ENCODE peak calls at places on chromosomes 11 and 22, in four cellular contexts. F is cardiac muscle cell, L is dorsolateral prefrontal cortex, G is heart right ventricle. D is an unnamed sample.

GRCh38 chr11:2426221-2426620 is 18.1 kb downstream of the TRPM5 start:
- DNase-seq in L (no peak), F (no peak), G (peak; percentile 11), D (no peak)

GRCh38 chr11:131745405-131745804 is 375.0 kb downstream of the NTM start:
- DNase-seq in L (no peak), G (no peak), F (peak; percentile 56), D (no peak)

GRCh38 chr11:111530091-111530490 is 10.4 kb upstream of the LAYN start:
- DNase-seq in L (no peak), G (no peak), F (peak; percentile 52), D (no peak)

GRCh38 chr11:114736806-114737205 is 58.5 kb downstream of the NXPE2 start:
- DNase-seq in F (no peak), L (no peak), G (no peak), D (no peak)

GRCh38 chr11:129252621-129253020 is 60.5 kb upstream of the ARHGAP32 start:
- DNase-seq in F (no peak), G (no peak), L (no peak), D (no peak)

GRCh38 chr11:72426758-72427157 is 7.6 kb downstream of the CLPB start:
- DNase-seq in G (no peak), L (no peak), F (no peak), D (no peak)

GRCh38 chr11:24574461-24574860 is 77.6 kb downstream of the LUZP2 start:
- DNase-seq in G (no peak), F (peak; percentile 29), L (no peak), D (no peak)

GRCh38 chr22:23696326-23696851 is 5.6 kb downstream of the RGL4 start:
- DNase-seq in G (no peak), F (peak; percentile 56), L (no peak), D (no peak)

GRCh38 chr11:1655168-1656060 is 25.8 kb downstream of the KRTAP5-5 start:
- DNase-seq in F (no peak), G (no peak), L (no peak), D (no peak)

GRCh38 chr11:134509381-134510068 is 97.5 kb upstream of the B3GAT1 start:
- DNase-seq in L (no peak), F (no peak), G (no peak), D (no peak)

GRCh38 chr11:105000797-105001196 is 22.2 kb downstream of the CASP5 start:
- DNase-seq in G (peak; percentile 14), L (peak; percentile 41), F (no peak), D (no peak)

GRCh38 chr11:99316761-99317475 is 296.2 kb downstream of the CNTN5 start:
- DNase-seq in F (peak; percentile 14), L (no peak), G (peak; percentile 37), D (no peak)

GRCh38 chr22:24592846-24593809 is at the start of gene LRRC75B:
- DNase-seq in F (peak; percentile 95), G (peak; percentile 92), L (peak; percentile 81), D (no peak)

GRCh38 chr22:41217553-41218157 is 12.5 kb downstream of the L3MBTL2 start:
- DNase-seq in G (peak; percentile 69), L (peak; percentile 71), F (peak; percentile 94), D (no peak)

GRCh38 chr11:114165326-114166230 is 106.1 kb downstream of the ZBTB16 start:
- DNase-seq in G (no peak), L (no peak), F (no peak), D (no peak)

GRCh38 chr11:46719543-46720218 is 668 bp downstream of the F2 start:
- DNase-seq in G (no peak), F (no peak), L (no peak), D (no peak)

GRCh38 chr11:8930456-8931175 is 2.1 kb downstream of the C11orf16 start:
- DNase-seq in L (no peak), G (no peak), F (no peak), D (no peak)

GRCh38 chr11:15913261-15913660 is 443.1 kb downstream of the SOX6 start:
- DNase-seq in G (no peak), L (no peak), F (peak; percentile 10), D (no peak)

GRCh38 chr11:3123761-3124733 is 41.1 kb downstream of the OSBPL5 start:
- DNase-seq in F (peak; percentile 96), L (peak; percentile 40), G (peak; percentile 74), D (peak; percentile 95)

GRCh38 chr11:128525411-128526243 is 61.7 kb downstream of the ETS1 start:
- DNase-seq in F (no peak), L (no peak), G (no peak), D (no peak)

DNA sequence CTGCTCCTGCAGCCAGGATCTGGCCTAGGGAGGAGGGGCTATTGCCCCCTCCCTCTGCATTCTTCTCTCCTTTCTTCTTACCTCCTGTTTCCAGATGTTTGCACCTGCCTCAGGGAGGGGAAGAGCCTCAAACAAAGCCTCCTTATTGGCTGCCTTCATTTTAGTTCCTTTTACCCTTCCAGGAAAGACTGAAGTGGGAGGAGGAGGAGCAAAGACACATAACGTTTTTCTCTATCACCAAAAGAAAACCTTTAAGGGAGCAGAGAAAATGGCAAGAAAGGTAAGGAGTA is 13.3 kb upstream of the CHRM1 start:
- DNase-seq in F (no peak), L (no peak), G (no peak), D (no peak)
- TF ChIP-seq CTCF in F (no peak), L (no peak), G (no peak), D (no peak)

GRCh38 chr22:35777335-35777975 is 59.8 kb downstream of the APOL5 start:
- DNase-seq in G (no peak), F (peak; percentile 78), L (no peak), D (no peak)
- H3K4me3 ChIP-seq in G (no peak overlapping the region), F (no peak overlapping the region), L (no peak overlapping the region), D (no peak overlapping the region)

GRCh38 chr11:66842896-66843775 is at the start of gene RCE1:
- DNase-seq in G (peak; percentile 92), L (peak; percentile 95), F (peak; percentile 93), D (peak; percentile 86)

GRCh38 chr11:66842501-66842895 is 743 bp upstream of the RCE1 start:
- DNase-seq in F (no peak), G (no peak), L (no peak), D (no peak)

GRCh38 chr11:66840317-66841091 is 2.7 kb upstream of the RCE1 start:
- DNase-seq in G (no peak), F (no peak), L (no peak), D (no peak)

GRCh38 chr11:66843776-66844495 is 695 bp downstream of the RCE1 start:
- DNase-seq in L (peak; percentile 21), F (no peak), G (no peak), D (no peak)

GRCh38 chr11:66841861-66842260 is 1.4 kb upstream of the RCE1 start:
- DNase-seq in L (no peak), G (no peak), F (no peak), D (no peak)
- H3K27ac ChIP-seq in L (peak overlapping the region; percentile 88), G (no peak overlapping the region), F (peak overlapping the region; percentile 95), D (peak overlapping the region; percentile 66)

GRCh38 chr11:77068461-77069335 is 1.9 kb downstream of the CAPN5 start:
- DNase-seq in F (no peak), G (no peak), L (no peak), D (peak; percentile 32)

GRCh38 chr11:77065878-77066228 is 918 bp upstream of the CAPN5 start:
- DNase-seq in G (no peak), L (no peak), F (peak; percentile 86), D (no peak)

GRCh38 chr11:77064648-77065217 is 2.0 kb upstream of the CAPN5 start:
- DNase-seq in F (no peak), G (no peak), L (no peak), D (no peak)

GRCh38 chr11:77067776-77068460 is 1.1 kb downstream of the CAPN5 start:
- DNase-seq in F (no peak), L (no peak), G (no peak), D (no peak)

DNA sequence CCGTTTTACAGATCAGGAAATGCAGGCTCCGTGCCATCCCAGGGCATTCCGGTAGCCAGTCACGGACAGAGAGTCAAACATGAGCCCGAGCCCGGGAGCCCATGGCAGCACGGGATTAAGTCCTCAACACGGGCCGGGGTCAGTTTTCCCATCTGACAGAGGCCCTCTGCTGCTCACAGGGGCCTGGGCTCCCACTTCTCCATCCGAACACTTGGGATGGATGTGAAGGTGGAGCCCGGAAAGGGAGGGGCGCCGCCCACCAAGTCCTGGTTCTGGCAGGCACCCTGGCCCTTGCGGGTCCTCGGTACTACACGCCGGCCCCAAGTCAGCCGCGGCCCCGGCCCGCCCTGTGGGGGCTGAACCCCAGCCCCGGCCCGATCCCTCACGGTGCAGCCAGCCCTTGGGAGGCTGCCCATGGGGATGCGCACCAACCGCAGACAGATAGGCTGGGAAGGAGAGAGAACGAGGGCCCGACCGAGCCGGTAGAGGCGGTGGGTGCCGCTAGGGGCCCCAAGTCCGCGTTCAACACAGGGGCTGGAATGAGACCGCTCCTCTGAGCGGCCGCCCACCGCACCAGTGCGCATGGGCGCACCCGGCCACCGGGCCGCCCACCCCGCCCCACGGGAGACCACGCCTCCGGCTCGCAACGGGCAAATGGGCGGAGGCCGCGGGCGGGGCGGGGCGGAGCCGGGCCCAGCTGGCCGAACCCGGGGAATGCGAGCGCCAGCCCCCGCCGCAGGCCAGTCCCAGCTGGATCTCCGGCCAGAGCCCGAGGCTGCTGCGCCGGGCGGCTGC is at the start of gene CAPN5:
- DNase-seq in G (peak; percentile 95), F (peak; percentile 98), L (peak; percentile 98), D (peak; percentile 85)
- TF ChIP-seq CTCF in G (no peak), F (peak; percentile 36), L (peak; percentile 18), D (peak; percentile 28)

GRCh38 chr11:10294289-10294953 is 402 bp upstream of the SBF2 start:
- DNase-seq in L (peak; percentile 67), G (peak; percentile 59), F (peak; percentile 83), D (peak; percentile 58)

GRCh38 chr11:10298342-10298741 is 4.3 kb upstream of the SBF2 start:
- DNase-seq in G (no peak), L (no peak), F (peak; percentile 80), D (no peak)

GRCh38 chr11:10293423-10294288 is at the start of gene SBF2:
- DNase-seq in F (peak; percentile 93), L (peak; percentile 89), G (peak; percentile 90), D (peak; percentile 78)

GRCh38 chr11:10289765-10290420 is 4.1 kb downstream of the SBF2 start:
- DNase-seq in L (no peak), G (no peak), F (no peak), D (no peak)

GRCh38 chr11:10295056-10295901 is 1.3 kb upstream of the SBF2 start:
- DNase-seq in L (no peak), F (no peak), G (no peak), D (no peak)
- H3K4me3 ChIP-seq in L (peak overlapping the region; percentile 98), F (peak overlapping the region; percentile 77), G (peak overlapping the region; percentile 95), D (peak overlapping the region; percentile 67)

GRCh38 chr22:38073150-38074130 is 10.5 kb downstream of the SLC16A8 start:
- DNase-seq in F (no peak), G (no peak), L (no peak), D (no peak)
- H3K27ac ChIP-seq in F (no peak overlapping the region), G (no peak overlapping the region), L (peak overlapping the region; percentile 75), D (no peak overlapping the region)

GRCh38 chr11:66267379-66268209 is 845 bp upstream of the RAB1B start:
- DNase-seq in G (peak; percentile 94), F (peak; percentile 93), L (peak; percentile 88), D (peak; percentile 84)
- TF ChIP-seq CTCF in G (peak; percentile 15), F (no peak), L (peak; percentile 8), D (peak; percentile 18)